ENCODE peak calls at places on chromosomes 5 and 9, in four cellular contexts. One of them, this sample, is unnamed.

GRCh38 chr5:95403996-95404395 is 12.8 kb downstream of the FAM81B start:
- DNase-seq in GM13976: no peak
- DNase-seq in stimulated activated CD4-positive, alpha-beta T cell treated with anti-CD3 and anti-CD28 coated beads, Interleukin-4, amount 100 ng/mL, for 4 hours: no peak
- DNase-seq in fibroblast of mammary gland: peak
- DNase-seq in this sample: no peak

GRCh38 chr9:28267351-28267750 is 694.1 kb upstream of the C9orf72 start:
- DNase-seq in fibroblast of mammary gland: no peak
- DNase-seq in stimulated activated CD4-positive, alpha-beta T cell treated with anti-CD3 and anti-CD28 coated beads, Interleukin-4, amount 100 ng/mL, for 4 hours: no peak
- DNase-seq in GM13976: no peak
- DNase-seq in this sample: no peak

GRCh38 chr5:163677092-163677491 is 171.7 kb downstream of the MAT2B start:
- DNase-seq in GM13976: no peak
- DNase-seq in fibroblast of mammary gland: no peak
- DNase-seq in stimulated activated CD4-positive, alpha-beta T cell treated with anti-CD3 and anti-CD28 coated beads, Interleukin-4, amount 100 ng/mL, for 4 hours: no peak
- DNase-seq in this sample: no peak

GRCh38 chr5:30572279-30572678 is 621.2 kb upstream of the CDH6 start:
- DNase-seq in GM13976: no peak
- DNase-seq in stimulated activated CD4-positive, alpha-beta T cell treated with anti-CD3 and anti-CD28 coated beads, Interleukin-4, amount 100 ng/mL, for 4 hours: no peak
- DNase-seq in fibroblast of mammary gland: no peak
- DNase-seq in this sample: no peak

GRCh38 chr9:123425261-123425821 is 69.3 kb downstream of the CRB2 start:
- DNase-seq in GM13976: no peak
- DNase-seq in fibroblast of mammary gland: no peak
- DNase-seq in stimulated activated CD4-positive, alpha-beta T cell treated with anti-CD3 and anti-CD28 coated beads, Interleukin-4, amount 100 ng/mL, for 4 hours: no peak
- DNase-seq in this sample: no peak

GRCh38 chr5:78050888-78051287 is 243.6 kb downstream of the AP3B1 start:
- DNase-seq in fibroblast of mammary gland: no peak
- DNase-seq in stimulated activated CD4-positive, alpha-beta T cell treated with anti-CD3 and anti-CD28 coated beads, Interleukin-4, amount 100 ng/mL, for 4 hours: no peak
- DNase-seq in GM13976: no peak
- DNase-seq in this sample: no peak

GRCh38 chr9:126722922-126723806 is 81.7 kb upstream of the ZBTB43 start:
- DNase-seq in fibroblast of mammary gland: no peak
- DNase-seq in GM13976: peak
- DNase-seq in stimulated activated CD4-positive, alpha-beta T cell treated with anti-CD3 and anti-CD28 coated beads, Interleukin-4, amount 100 ng/mL, for 4 hours: peak
- DNase-seq in this sample: peak

GRCh38 chr5:148776780-148777179 is 49.6 kb upstream of the ADRB2 start:
- DNase-seq in fibroblast of mammary gland: peak
- DNase-seq in stimulated activated CD4-positive, alpha-beta T cell treated with anti-CD3 and anti-CD28 coated beads, Interleukin-4, amount 100 ng/mL, for 4 hours: peak
- DNase-seq in GM13976: no peak
- DNase-seq in this sample: no peak

GRCh38 chr5:54832066-54832465 is 153.3 kb downstream of the ESM1 start:
- DNase-seq in stimulated activated CD4-positive, alpha-beta T cell treated with anti-CD3 and anti-CD28 coated beads, Interleukin-4, amount 100 ng/mL, for 4 hours: no peak
- DNase-seq in GM13976: no peak
- DNase-seq in fibroblast of mammary gland: peak
- DNase-seq in this sample: no peak

GRCh38 chr5:68115584-68115983 is 100.0 kb upstream of the PIK3R1 start:
- DNase-seq in stimulated activated CD4-positive, alpha-beta T cell treated with anti-CD3 and anti-CD28 coated beads, Interleukin-4, amount 100 ng/mL, for 4 hours: no peak
- DNase-seq in GM13976: no peak
- DNase-seq in fibroblast of mammary gland: no peak
- DNase-seq in this sample: no peak

GRCh38 chr5:179265529-179266290 is 79.6 kb downstream of the ADAMTS2 start:
- DNase-seq in GM13976: no peak
- DNase-seq in fibroblast of mammary gland: peak
- DNase-seq in stimulated activated CD4-positive, alpha-beta T cell treated with anti-CD3 and anti-CD28 coated beads, Interleukin-4, amount 100 ng/mL, for 4 hours: no peak
- DNase-seq in this sample: no peak

GRCh38 chr5:15533124-15533893 is 33.3 kb downstream of the FBXL7 start:
- DNase-seq in stimulated activated CD4-positive, alpha-beta T cell treated with anti-CD3 and anti-CD28 coated beads, Interleukin-4, amount 100 ng/mL, for 4 hours: no peak
- DNase-seq in GM13976: no peak
- DNase-seq in fibroblast of mammary gland: peak
- DNase-seq in this sample: no peak

GRCh38 chr9:28166179-28166578 is 592.9 kb upstream of the C9orf72 start:
- DNase-seq in stimulated activated CD4-positive, alpha-beta T cell treated with anti-CD3 and anti-CD28 coated beads, Interleukin-4, amount 100 ng/mL, for 4 hours: no peak
- DNase-seq in fibroblast of mammary gland: no peak
- DNase-seq in GM13976: no peak
- DNase-seq in this sample: no peak

This sample was measured in GM13977.